ENCODE peak calls at places on chromosomes 6 and 20, in seven cellular contexts. One of them, this sample, is unnamed.

GRCh38 chr6:140855520-140855919 is 1277.2 kb upstream of the GJE1 start:
- DNase-seq in mesenchymal stem cell: no peak
- DNase-seq in IMR-90: peak
- DNase-seq in neuronal stem cell: no peak
- DNase-seq in trophoblast cell: no peak
- DNase-seq in mesendoderm: no peak
- DNase-seq in H1: no peak
- DNase-seq in this sample: no peak

GRCh38 chr6:26342106-26342999 is 22.6 kb upstream of the BTN3A2 start:
- DNase-seq in mesenchymal stem cell: peak
- DNase-seq in IMR-90: peak
- DNase-seq in neuronal stem cell: no peak
- DNase-seq in trophoblast cell: peak
- DNase-seq in mesendoderm: peak
- DNase-seq in H1: no peak
- DNase-seq in this sample: peak

GRCh38 chr20:58433759-58434158 is 44.7 kb downstream of the VAPB start:
- DNase-seq in mesenchymal stem cell: peak
- DNase-seq in IMR-90: peak
- DNase-seq in neuronal stem cell: no peak
- DNase-seq in trophoblast cell: no peak
- DNase-seq in mesendoderm: no peak
- DNase-seq in H1: no peak
- DNase-seq in this sample: no peak

GRCh38 chr6:71194730-71195129 is 93.9 kb upstream of the OGFRL1 start:
- DNase-seq in mesenchymal stem cell: peak
- DNase-seq in IMR-90: peak
- DNase-seq in neuronal stem cell: no peak
- DNase-seq in trophoblast cell: no peak
- DNase-seq in mesendoderm: peak
- DNase-seq in H1: no peak
- DNase-seq in this sample: no peak

GRCh38 chr6:165641672-165642156 is 21.3 kb downstream of the PDE10A start:
- DNase-seq in mesenchymal stem cell: no peak
- DNase-seq in IMR-90: no peak
- DNase-seq in neuronal stem cell: no peak
- DNase-seq in trophoblast cell: peak
- DNase-seq in mesendoderm: no peak
- DNase-seq in H1: no peak
- DNase-seq in this sample: no peak

GRCh38 chr6:2870046-2870636 is 28.5 kb upstream of the SERPINB1 start:
- DNase-seq in mesenchymal stem cell: no peak
- DNase-seq in IMR-90: no peak
- DNase-seq in neuronal stem cell: no peak
- DNase-seq in trophoblast cell: no peak
- DNase-seq in mesendoderm: no peak
- DNase-seq in H1: no peak
- DNase-seq in this sample: peak

GRCh38 chr6:151806757-151807512 is 547 bp upstream of the ESR1 start:
- DNase-seq in mesenchymal stem cell: no peak
- DNase-seq in IMR-90: no peak
- DNase-seq in neuronal stem cell: no peak
- DNase-seq in trophoblast cell: no peak
- DNase-seq in mesendoderm: no peak
- DNase-seq in H1: no peak
- DNase-seq in this sample: no peak

GRCh38 chr6:38684244-38684643 is 18.7 kb downstream of the GLO1 start:
- DNase-seq in mesenchymal stem cell: no peak
- DNase-seq in IMR-90: no peak
- DNase-seq in neuronal stem cell: no peak
- DNase-seq in trophoblast cell: no peak
- DNase-seq in mesendoderm: no peak
- DNase-seq in H1: no peak
- DNase-seq in this sample: no peak

GRCh38 chr6:151313060-151313459 is 73.3 kb downstream of the AKAP12 start:
- DNase-seq in mesenchymal stem cell: no peak
- DNase-seq in IMR-90: no peak
- DNase-seq in neuronal stem cell: no peak
- DNase-seq in trophoblast cell: no peak
- DNase-seq in mesendoderm: peak
- DNase-seq in H1: no peak
- DNase-seq in this sample: peak

GRCh38 chr20:41664584-41664983 is 46.4 kb upstream of the CHD6 start:
- DNase-seq in mesenchymal stem cell: peak
- DNase-seq in IMR-90: peak
- DNase-seq in neuronal stem cell: no peak
- DNase-seq in trophoblast cell: no peak
- DNase-seq in mesendoderm: peak
- DNase-seq in H1: no peak
- DNase-seq in this sample: no peak

GRCh38 chr6:46903175-46903574 is 18.6 kb downstream of the ADGRF5 start:
- DNase-seq in mesenchymal stem cell: peak
- DNase-seq in IMR-90: no peak
- DNase-seq in neuronal stem cell: no peak
- DNase-seq in trophoblast cell: no peak
- DNase-seq in mesendoderm: peak
- DNase-seq in H1: no peak
- DNase-seq in this sample: no peak
- H4K8ac ChIP-seq in mesenchymal stem cell: no peak
- H4K8ac ChIP-seq in IMR-90: no peak
- H4K8ac ChIP-seq in neuronal stem cell: no peak
- H4K8ac ChIP-seq in trophoblast cell: no peak
- H4K8ac ChIP-seq in mesendoderm: no peak
- H4K8ac ChIP-seq in H1: no peak
- H4K8ac ChIP-seq in this sample: no peak

GRCh38 chr6:77548190-77548589 is 84.9 kb upstream of the HTR1B start:
- DNase-seq in mesenchymal stem cell: no peak
- DNase-seq in IMR-90: no peak
- DNase-seq in neuronal stem cell: no peak
- DNase-seq in trophoblast cell: no peak
- DNase-seq in mesendoderm: no peak
- DNase-seq in H1: no peak
- DNase-seq in this sample: no peak

GRCh38 chr6:77543601-77544000 is 80.3 kb upstream of the HTR1B start:
- DNase-seq in mesenchymal stem cell: no peak
- DNase-seq in IMR-90: no peak
- DNase-seq in neuronal stem cell: no peak
- DNase-seq in trophoblast cell: no peak
- DNase-seq in mesendoderm: no peak
- DNase-seq in H1: no peak
- DNase-seq in this sample: no peak

GRCh38 chr6:77551135-77551534 is 87.8 kb upstream of the HTR1B start:
- DNase-seq in mesenchymal stem cell: no peak
- DNase-seq in IMR-90: no peak
- DNase-seq in neuronal stem cell: no peak
- DNase-seq in trophoblast cell: no peak
- DNase-seq in mesendoderm: no peak
- DNase-seq in H1: no peak
- DNase-seq in this sample: no peak

DNA sequence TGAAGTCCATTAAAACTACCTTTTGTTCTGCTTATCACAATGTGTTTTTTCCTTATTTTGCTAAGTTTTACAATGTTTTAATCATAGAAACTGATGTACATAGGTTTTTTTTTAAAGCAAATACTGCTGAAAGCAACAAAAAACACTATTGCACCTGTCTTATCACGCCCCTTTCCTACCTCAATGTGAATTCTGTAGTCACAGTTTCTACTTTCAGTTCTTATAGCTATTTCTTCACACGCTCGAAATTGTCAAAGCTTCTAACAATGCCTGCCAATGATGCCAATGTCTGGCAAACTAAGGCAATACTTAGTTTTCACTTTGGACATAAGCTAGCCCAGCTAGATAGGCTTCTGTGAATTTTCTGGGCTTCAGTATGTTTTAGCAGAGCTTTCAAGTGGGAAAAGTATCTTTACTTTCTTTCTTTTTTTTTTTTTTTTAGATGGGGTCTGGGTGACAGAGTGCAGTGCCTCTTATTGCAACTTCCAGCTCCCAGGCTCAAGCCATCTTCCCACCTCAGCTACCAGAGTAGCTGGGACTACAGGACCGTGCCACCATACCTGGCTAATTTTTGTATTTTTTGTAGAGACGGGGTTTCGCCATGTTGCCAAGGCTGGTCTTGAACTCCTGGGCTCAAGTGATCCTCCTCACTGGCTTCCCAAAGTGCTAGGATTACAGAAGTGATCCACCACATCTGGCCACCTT is 85.5 kb upstream of the HTR1B start:
- DNase-seq in mesenchymal stem cell: no peak
- DNase-seq in IMR-90: no peak
- DNase-seq in neuronal stem cell: no peak
- DNase-seq in trophoblast cell: no peak
- DNase-seq in mesendoderm: no peak
- DNase-seq in H1: no peak
- DNase-seq in this sample: no peak
- H4K8ac ChIP-seq in mesenchymal stem cell: no peak
- H4K8ac ChIP-seq in IMR-90: no peak
- H4K8ac ChIP-seq in neuronal stem cell: no peak
- H4K8ac ChIP-seq in trophoblast cell: no peak
- H4K8ac ChIP-seq in mesendoderm: no peak
- H4K8ac ChIP-seq in H1: no peak
- H4K8ac ChIP-seq in this sample: no peak

DNA sequence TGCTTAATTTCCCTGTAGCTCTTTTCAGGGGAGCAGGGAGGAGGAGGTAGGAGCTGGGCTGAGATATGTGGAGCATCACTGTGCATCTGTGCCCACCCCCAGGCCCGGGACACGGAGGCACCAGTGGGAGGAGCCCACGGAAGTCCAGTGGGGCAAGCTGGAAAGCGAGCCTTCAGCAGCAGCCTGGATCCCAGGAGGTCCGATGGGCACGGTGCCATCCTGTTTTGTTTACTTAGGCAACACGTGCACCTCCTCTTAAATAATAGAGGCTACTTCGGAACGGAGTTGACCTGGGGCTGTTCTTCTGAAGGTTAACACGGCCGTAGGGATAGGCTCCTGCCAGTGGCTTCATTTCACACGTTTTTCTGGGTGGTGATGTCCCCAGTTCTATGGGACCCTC is 51.6 kb downstream of the CDH4 start:
- DNase-seq in mesenchymal stem cell: no peak
- DNase-seq in IMR-90: no peak
- DNase-seq in neuronal stem cell: no peak
- DNase-seq in trophoblast cell: no peak
- DNase-seq in mesendoderm: no peak
- DNase-seq in H1: no peak
- DNase-seq in this sample: no peak
- H4K8ac ChIP-seq in mesenchymal stem cell: no peak
- H4K8ac ChIP-seq in IMR-90: no peak
- H4K8ac ChIP-seq in neuronal stem cell: no peak
- H4K8ac ChIP-seq in trophoblast cell: no peak
- H4K8ac ChIP-seq in mesendoderm: no peak
- H4K8ac ChIP-seq in H1: no peak
- H4K8ac ChIP-seq in this sample: no peak

GRCh38 chr6:116280161-116280959 is 630 bp upstream of the TSPYL1 start:
- DNase-seq in mesenchymal stem cell: peak
- DNase-seq in IMR-90: peak
- DNase-seq in neuronal stem cell: no peak
- DNase-seq in trophoblast cell: no peak
- DNase-seq in mesendoderm: peak
- DNase-seq in H1: no peak
- DNase-seq in this sample: no peak

GRCh38 chr6:116278478-116278822 is 1.3 kb downstream of the TSPYL1 start:
- DNase-seq in mesenchymal stem cell: no peak
- DNase-seq in IMR-90: no peak
- DNase-seq in neuronal stem cell: no peak
- DNase-seq in trophoblast cell: no peak
- DNase-seq in mesendoderm: no peak
- DNase-seq in H1: no peak
- DNase-seq in this sample: no peak

GRCh38 chr6:116280960-116281316 is 1.2 kb upstream of the TSPYL1 start:
- DNase-seq in mesenchymal stem cell: no peak
- DNase-seq in IMR-90: no peak
- DNase-seq in neuronal stem cell: no peak
- DNase-seq in trophoblast cell: no peak
- DNase-seq in mesendoderm: no peak
- DNase-seq in H1: no peak
- DNase-seq in this sample: no peak

GRCh38 chr6:116278853-116279231 is 888 bp downstream of the TSPYL1 start:
- DNase-seq in mesenchymal stem cell: no peak
- DNase-seq in IMR-90: peak
- DNase-seq in neuronal stem cell: no peak
- DNase-seq in trophoblast cell: peak
- DNase-seq in mesendoderm: no peak
- DNase-seq in H1: no peak
- DNase-seq in this sample: no peak

GRCh38 chr6:116279232-116280160 is at the start of gene TSPYL1:
- DNase-seq in mesenchymal stem cell: peak
- DNase-seq in IMR-90: peak
- DNase-seq in neuronal stem cell: peak
- DNase-seq in trophoblast cell: peak
- DNase-seq in mesendoderm: peak
- DNase-seq in H1: peak
- DNase-seq in this sample: peak
- H4K8ac ChIP-seq in mesenchymal stem cell: peak
- H4K8ac ChIP-seq in IMR-90: peak
- H4K8ac ChIP-seq in neuronal stem cell: no peak
- H4K8ac ChIP-seq in trophoblast cell: peak
- H4K8ac ChIP-seq in mesendoderm: no peak
- H4K8ac ChIP-seq in H1: peak
- H4K8ac ChIP-seq in this sample: peak